ENCODE peak calls at places on chromosomes 13 and 19, in nine cellular contexts. C is EL; I is left ventricle myocardium superior; G is myocyte; Q is colonic mucosa; T is activated effector memory CD4-positive, alpha-beta T cell treated with Interleukin-2 at 50 U/mL for 16 hours; N is HTR-8/SVneo; F is fibroblast of the aortic adventitia; M is CD4-positive, alpha-beta T cell. S is an unnamed sample.

GRCh38 chr19:31316201-31316951 is 32.9 kb downstream of the TSHZ3 start:
- DNase-seq in C (no peak), I (no peak), G (peak), Q (no peak), T (no peak), N (no peak), F (peak), M (no peak), S (no peak)

GRCh38 chr13:43874512-43875092 is 4.9 kb downstream of the CCDC122 start:
- DNase-seq in C (peak), I (no peak), G (peak), Q (no peak), T (no peak), N (no peak), F (peak), M (no peak), S (no peak)

GRCh38 chr19:18895828-18896341 is at the start of gene CERS1:
- DNase-seq in C (peak), I (no peak), G (peak), Q (no peak), T (no peak), N (peak), F (no peak), M (no peak), S (no peak)

GRCh38 chr19:7856679-7857663 is 17.2 kb downstream of the PRR36 start:
- DNase-seq in C (no peak), I (no peak), G (no peak), Q (no peak), T (no peak), N (no peak), F (no peak), M (no peak), S (no peak)

GRCh38 chr19:51644636-51645271 is 1.9 kb downstream of the SIGLEC14 start:
- DNase-seq in C (no peak), I (no peak), G (no peak), Q (no peak), T (no peak), N (no peak), F (no peak), M (no peak), S (peak)

GRCh38 chr13:102913924-102914628 is 68.2 kb downstream of the ERCC5 start:
- DNase-seq in C (peak), I (no peak), G (peak), Q (no peak), T (no peak), N (no peak), F (peak), M (no peak), S (peak)

GRCh38 chr13:110303644-110304043 is 3.3 kb downstream of the COL4A1 start:
- DNase-seq in C (no peak), I (no peak), G (no peak), Q (no peak), T (no peak), N (no peak), F (no peak), M (no peak), S (no peak)

GRCh38 chr13:60990032-60990733 is 425.5 kb downstream of the PCDH20 start:
- DNase-seq in C (no peak), I (no peak), G (no peak), Q (no peak), T (no peak), N (no peak), F (no peak), M (no peak), S (peak)

S was measured in body of pancreas.